ENCODE peak calls at places on chromosomes 13 and 19, in ten cellular contexts. One of them, this sample, is unnamed.

GRCh38 chr19:4713384-4713951 is 10.2 kb downstream of the DPP9 start:
- DNase-seq in H1: no peak
- DNase-seq in IMR-90: peak; percentile 97
- DNase-seq in HepG2: no peak
- DNase-seq in stomach: peak; percentile 96
- DNase-seq in prostate gland: peak; percentile 96
- DNase-seq in breast epithelium: peak; percentile 93
- DNase-seq in Peyer's patch: no peak
- DNase-seq in upper lobe of left lung: peak; percentile 53
- DNase-seq in HCT116: peak; percentile 94
- DNase-seq in this sample: peak; percentile 87

GRCh38 chr13:24063281-24063851 is 97.2 kb upstream of the SPATA13 start:
- DNase-seq in H1: no peak
- DNase-seq in prostate gland: no peak
- DNase-seq in HepG2: no peak
- DNase-seq in IMR-90: no peak
- DNase-seq in stomach: no peak
- DNase-seq in Peyer's patch: no peak
- DNase-seq in breast epithelium: no peak
- DNase-seq in HCT116: no peak
- DNase-seq in upper lobe of left lung: no peak
- DNase-seq in this sample: peak; percentile 65

GRCh38 chr19:48752511-48753365 is at the start of gene FUT1:
- DNase-seq in prostate gland: peak; percentile 89
- DNase-seq in breast epithelium: peak; percentile 87
- DNase-seq in HCT116: peak; percentile 89
- DNase-seq in upper lobe of left lung: peak; percentile 92
- DNase-seq in IMR-90: no peak
- DNase-seq in H1: peak; percentile 94
- DNase-seq in stomach: peak; percentile 95
- DNase-seq in HepG2: no peak
- DNase-seq in Peyer's patch: peak; percentile 30
- DNase-seq in this sample: no peak

GRCh38 chr19:16153582-16154336 is 10.3 kb downstream of the HSH2D start:
- DNase-seq in prostate gland: no peak
- DNase-seq in breast epithelium: no peak
- DNase-seq in upper lobe of left lung: no peak
- DNase-seq in HCT116: peak; percentile 36
- DNase-seq in H1: no peak
- DNase-seq in IMR-90: no peak
- DNase-seq in stomach: no peak
- DNase-seq in HepG2: no peak
- DNase-seq in Peyer's patch: no peak
- DNase-seq in this sample: no peak

GRCh38 chr19:46492841-46493235 is 2.8 kb downstream of the PNMA8B start:
- DNase-seq in upper lobe of left lung: no peak
- DNase-seq in HCT116: no peak
- DNase-seq in H1: no peak
- DNase-seq in breast epithelium: no peak
- DNase-seq in HepG2: no peak
- DNase-seq in stomach: no peak
- DNase-seq in IMR-90: no peak
- DNase-seq in prostate gland: no peak
- DNase-seq in Peyer's patch: no peak
- DNase-seq in this sample: no peak

GRCh38 chr19:55251296-55252081 is 7.3 kb downstream of the PPP6R1 start:
- DNase-seq in H1: no peak
- DNase-seq in IMR-90: peak; percentile 16
- DNase-seq in upper lobe of left lung: no peak
- DNase-seq in prostate gland: no peak
- DNase-seq in HepG2: no peak
- DNase-seq in breast epithelium: no peak
- DNase-seq in stomach: peak; percentile 68
- DNase-seq in Peyer's patch: peak; percentile 49
- DNase-seq in HCT116: no peak
- DNase-seq in this sample: no peak

GRCh38 chr19:2770055-2771013 is 12.7 kb downstream of the SGTA start:
- DNase-seq in prostate gland: no peak
- DNase-seq in stomach: no peak
- DNase-seq in HepG2: no peak
- DNase-seq in H1: no peak
- DNase-seq in upper lobe of left lung: no peak
- DNase-seq in HCT116: no peak
- DNase-seq in breast epithelium: no peak
- DNase-seq in IMR-90: peak; percentile 47
- DNase-seq in Peyer's patch: no peak
- DNase-seq in this sample: peak; percentile 66

GRCh38 chr19:47757617-47758432 is 12.5 kb downstream of the NOP53 start:
- DNase-seq in HCT116: no peak
- DNase-seq in Peyer's patch: no peak
- DNase-seq in HepG2: peak; percentile 56
- DNase-seq in IMR-90: no peak
- DNase-seq in stomach: no peak
- DNase-seq in upper lobe of left lung: no peak
- DNase-seq in breast epithelium: no peak
- DNase-seq in H1: no peak
- DNase-seq in prostate gland: no peak
- DNase-seq in this sample: no peak

GRCh38 chr13:30618186-30618937 is 642 bp downstream of the USPL1 start:
- DNase-seq in breast epithelium: no peak
- DNase-seq in prostate gland: peak; percentile 27
- DNase-seq in IMR-90: no peak
- DNase-seq in Peyer's patch: peak; percentile 33
- DNase-seq in HCT116: no peak
- DNase-seq in H1: no peak
- DNase-seq in upper lobe of left lung: peak; percentile 29
- DNase-seq in HepG2: peak; percentile 4
- DNase-seq in stomach: peak; percentile 27
- DNase-seq in this sample: no peak

GRCh38 chr19:48308695-48309586 is 16.4 kb upstream of the EMP3 start:
- DNase-seq in prostate gland: no peak
- DNase-seq in breast epithelium: no peak
- DNase-seq in HepG2: peak; percentile 71
- DNase-seq in stomach: no peak
- DNase-seq in Peyer's patch: no peak
- DNase-seq in IMR-90: no peak
- DNase-seq in HCT116: no peak
- DNase-seq in H1: no peak
- DNase-seq in upper lobe of left lung: no peak
- DNase-seq in this sample: no peak

GRCh38 chr19:38812004-38812840 is 523 bp downstream of the LGALS4 start:
- DNase-seq in HCT116: no peak
- DNase-seq in breast epithelium: no peak
- DNase-seq in prostate gland: no peak
- DNase-seq in H1: no peak
- DNase-seq in IMR-90: no peak
- DNase-seq in stomach: no peak
- DNase-seq in HepG2: no peak
- DNase-seq in upper lobe of left lung: no peak
- DNase-seq in Peyer's patch: no peak
- DNase-seq in this sample: no peak

GRCh38 chr19:14682084-14682483 is 7.4 kb upstream of the ADGRE3 start:
- DNase-seq in HepG2: no peak
- DNase-seq in upper lobe of left lung: no peak
- DNase-seq in HCT116: no peak
- DNase-seq in H1: no peak
- DNase-seq in IMR-90: no peak
- DNase-seq in stomach: no peak
- DNase-seq in prostate gland: no peak
- DNase-seq in Peyer's patch: no peak
- DNase-seq in breast epithelium: no peak
- DNase-seq in this sample: no peak

GRCh38 chr13:36154567-36155231 is 23.5 kb upstream of the DCLK1 start:
- DNase-seq in HCT116: no peak
- DNase-seq in HepG2: no peak
- DNase-seq in Peyer's patch: no peak
- DNase-seq in breast epithelium: no peak
- DNase-seq in IMR-90: no peak
- DNase-seq in upper lobe of left lung: no peak
- DNase-seq in prostate gland: no peak
- DNase-seq in stomach: no peak
- DNase-seq in H1: peak; percentile 69
- DNase-seq in this sample: no peak

GRCh38 chr13:45224181-45224580 is 23.3 kb upstream of the KCTD4 start:
- DNase-seq in H1: no peak
- DNase-seq in HepG2: no peak
- DNase-seq in HCT116: no peak
- DNase-seq in prostate gland: no peak
- DNase-seq in upper lobe of left lung: no peak
- DNase-seq in stomach: no peak
- DNase-seq in IMR-90: peak; percentile 55
- DNase-seq in Peyer's patch: no peak
- DNase-seq in breast epithelium: no peak
- DNase-seq in this sample: no peak
- H3K36me3 ChIP-seq in H1: no peaks in the 10 kb centered on the region
- H3K36me3 ChIP-seq in HepG2: no peaks in the 10 kb centered on the region
- H3K36me3 ChIP-seq in HCT116: no peaks in the 10 kb centered on the region
- H3K36me3 ChIP-seq in prostate gland: no peaks in the 10 kb centered on the region
- H3K36me3 ChIP-seq in upper lobe of left lung: no peaks in the 10 kb centered on the region
- H3K36me3 ChIP-seq in stomach: no peaks in the 10 kb centered on the region
- H3K36me3 ChIP-seq in IMR-90: peaks cover 2% of the 10 kb centered on the region
- H3K36me3 ChIP-seq in Peyer's patch: no peaks in the 10 kb centered on the region
- H3K36me3 ChIP-seq in breast epithelium: no peaks in the 10 kb centered on the region
- H3K36me3 ChIP-seq in this sample: no peaks in the 10 kb centered on the region

GRCh38 chr19:51891193-51891747 is 3.5 kb upstream of the ZNF577 start:
- DNase-seq in Peyer's patch: no peak
- DNase-seq in prostate gland: no peak
- DNase-seq in upper lobe of left lung: no peak
- DNase-seq in IMR-90: no peak
- DNase-seq in HepG2: no peak
- DNase-seq in H1: no peak
- DNase-seq in breast epithelium: no peak
- DNase-seq in stomach: no peak
- DNase-seq in HCT116: no peak
- DNase-seq in this sample: no peak

GRCh38 chr19:51889934-51890333 is 2.2 kb upstream of the ZNF577 start:
- DNase-seq in upper lobe of left lung: no peak
- DNase-seq in prostate gland: no peak
- DNase-seq in HCT116: no peak
- DNase-seq in HepG2: no peak
- DNase-seq in breast epithelium: no peak
- DNase-seq in H1: no peak
- DNase-seq in stomach: no peak
- DNase-seq in Peyer's patch: no peak
- DNase-seq in IMR-90: no peak
- DNase-seq in this sample: no peak

GRCh38 chr19:51882518-51882917 is 5.2 kb downstream of the ZNF577 start:
- DNase-seq in Peyer's patch: no peak
- DNase-seq in H1: no peak
- DNase-seq in HepG2: no peak
- DNase-seq in breast epithelium: no peak
- DNase-seq in upper lobe of left lung: no peak
- DNase-seq in HCT116: no peak
- DNase-seq in IMR-90: no peak
- DNase-seq in stomach: no peak
- DNase-seq in prostate gland: no peak
- DNase-seq in this sample: no peak

GRCh38 chr19:51884713-51885112 is 3.0 kb downstream of the ZNF577 start:
- DNase-seq in IMR-90: no peak
- DNase-seq in HepG2: no peak
- DNase-seq in Peyer's patch: no peak
- DNase-seq in H1: no peak
- DNase-seq in stomach: no peak
- DNase-seq in upper lobe of left lung: no peak
- DNase-seq in prostate gland: no peak
- DNase-seq in HCT116: no peak
- DNase-seq in breast epithelium: no peak
- DNase-seq in this sample: no peak

GRCh38 chr19:51887522-51888498 is at the start of gene ZNF577:
- DNase-seq in IMR-90: peak; percentile 93
- DNase-seq in stomach: peak; percentile 86
- DNase-seq in HCT116: no peak
- DNase-seq in H1: peak; percentile 82
- DNase-seq in Peyer's patch: peak; percentile 73
- DNase-seq in breast epithelium: peak; percentile 87
- DNase-seq in upper lobe of left lung: peak; percentile 81
- DNase-seq in prostate gland: peak; percentile 89
- DNase-seq in HepG2: no peak
- DNase-seq in this sample: peak; percentile 86
- TF ChIP-seq POLR2A in IMR-90: peak; percentile 37
- TF ChIP-seq POLR2A in stomach: no peak
- TF ChIP-seq POLR2A in HCT116: no peak
- TF ChIP-seq POLR2A in H1: peak; percentile 87
- TF ChIP-seq POLR2A in Peyer's patch: no peak
- TF ChIP-seq POLR2A in breast epithelium: no peak
- TF ChIP-seq POLR2A in upper lobe of left lung: peak; percentile 37
- TF ChIP-seq POLR2A in prostate gland: peak; percentile 32
- TF ChIP-seq POLR2A in HepG2: no peak
- TF ChIP-seq POLR2A in this sample: peak; percentile 11

DNA sequence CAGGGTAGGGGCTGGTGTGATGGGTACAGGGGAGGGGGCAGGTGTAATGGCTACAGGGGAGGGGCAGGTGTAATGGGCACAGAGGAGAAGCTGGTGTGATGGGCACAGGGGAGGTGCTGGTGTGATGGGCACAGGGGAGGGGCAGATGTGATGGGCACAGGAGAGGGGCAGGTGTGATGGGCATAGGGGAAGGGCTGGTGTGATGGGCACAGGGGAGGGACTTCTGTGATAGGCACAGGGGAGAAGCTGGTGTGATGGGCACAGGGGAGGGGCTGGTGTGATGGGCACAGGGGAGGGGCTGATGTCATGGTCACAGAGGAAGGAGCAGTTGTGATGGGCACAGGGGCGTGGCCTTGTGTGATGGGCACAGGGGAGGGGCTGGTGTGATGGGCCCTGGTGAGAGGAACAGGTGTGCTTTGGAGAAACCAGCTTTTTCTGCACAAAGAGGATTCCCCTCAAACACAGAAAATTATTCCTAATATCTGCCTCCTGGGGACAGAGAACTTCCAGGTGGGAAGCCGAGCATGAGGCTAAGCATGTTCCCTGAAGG is 38.6 kb upstream of the POP4 start:
- DNase-seq in IMR-90: no peak
- DNase-seq in Peyer's patch: no peak
- DNase-seq in H1: no peak
- DNase-seq in HepG2: no peak
- DNase-seq in prostate gland: no peak
- DNase-seq in breast epithelium: no peak
- DNase-seq in stomach: no peak
- DNase-seq in HCT116: no peak
- DNase-seq in upper lobe of left lung: peak; percentile 6
- DNase-seq in this sample: no peak
- H3K36me3 ChIP-seq in IMR-90: no peaks in the 10 kb centered on the region
- H3K36me3 ChIP-seq in Peyer's patch: no peaks in the 10 kb centered on the region
- H3K36me3 ChIP-seq in H1: no peaks in the 10 kb centered on the region
- H3K36me3 ChIP-seq in HepG2: no peaks in the 10 kb centered on the region
- H3K36me3 ChIP-seq in prostate gland: no peaks in the 10 kb centered on the region
- H3K36me3 ChIP-seq in breast epithelium: no peaks in the 10 kb centered on the region
- H3K36me3 ChIP-seq in stomach: no peaks in the 10 kb centered on the region
- H3K36me3 ChIP-seq in HCT116: no peaks in the 10 kb centered on the region
- H3K36me3 ChIP-seq in upper lobe of left lung: no peaks in the 10 kb centered on the region
- H3K36me3 ChIP-seq in this sample: no peaks in the 10 kb centered on the region

DNA sequence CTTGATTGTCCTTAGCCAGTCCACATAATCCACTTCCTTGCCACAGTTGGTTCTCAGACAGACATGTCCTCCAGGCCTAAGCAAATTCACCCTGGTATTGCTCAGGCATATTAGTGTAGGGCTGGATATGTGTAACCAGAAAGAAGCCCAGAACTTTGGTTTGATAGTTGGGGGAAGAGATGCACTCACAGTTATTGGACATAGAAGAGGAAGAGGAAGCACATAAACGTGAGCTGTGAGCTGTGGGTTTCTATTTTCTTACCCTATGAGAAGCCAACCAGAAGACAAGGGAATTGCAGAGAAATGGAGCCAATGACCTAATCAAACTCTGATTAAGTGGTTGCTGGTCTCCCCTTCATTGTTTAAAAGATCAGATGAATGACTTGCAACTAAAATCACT is 24.3 kb upstream of the WDFY2 start:
- DNase-seq in Peyer's patch: no peak
- DNase-seq in prostate gland: no peak
- DNase-seq in HepG2: no peak
- DNase-seq in H1: no peak
- DNase-seq in upper lobe of left lung: no peak
- DNase-seq in HCT116: no peak
- DNase-seq in stomach: no peak
- DNase-seq in IMR-90: no peak
- DNase-seq in breast epithelium: no peak
- DNase-seq in this sample: no peak
- TF ChIP-seq POLR2A in Peyer's patch: no peak
- TF ChIP-seq POLR2A in prostate gland: no peak
- TF ChIP-seq POLR2A in HepG2: no peak
- TF ChIP-seq POLR2A in H1: no peak
- TF ChIP-seq POLR2A in upper lobe of left lung: no peak
- TF ChIP-seq POLR2A in HCT116: no peak
- TF ChIP-seq POLR2A in stomach: no peak
- TF ChIP-seq POLR2A in IMR-90: no peak
- TF ChIP-seq POLR2A in breast epithelium: no peak
- TF ChIP-seq POLR2A in this sample: no peak